ENCODE peak calls at places on chromosome 22, in six cellular contexts. I, M, J, D, O and B are unnamed samples.

GRCh38 chr22:47460870-47461269 is 698.4 kb downstream of the TBC1D22A start:
- DNase-seq in I (no peak), M (no peak), J (no peak), D (no peak), O (no peak), B (no peak)

GRCh38 chr22:46224771-46225290 is 25.3 kb downstream of the CDPF1 start:
- DNase-seq in I (no peak), M (no peak), J (no peak), D (no peak), O (no peak), B (no peak)

GRCh38 chr22:46297151-46297819 is 615 bp downstream of the GTSE1 start:
- DNase-seq in I (peak), M (peak), J (peak), D (peak), O (no peak), B (peak)

GRCh38 chr22:26054846-26055245 is 114.4 kb upstream of the SEZ6L start:
- DNase-seq in I (no peak), M (no peak), J (no peak), D (no peak), O (no peak), B (no peak)

GRCh38 chr22:31138126-31138525 is 2.2 kb downstream of the PLA2G3 start:
- DNase-seq in I (no peak), M (no peak), J (no peak), D (no peak), O (no peak), B (no peak)

GRCh38 chr22:26139320-26139719 is 29.9 kb upstream of the SEZ6L start:
- DNase-seq in I (no peak), M (no peak), J (no peak), D (no peak), O (no peak), B (peak)

GRCh38 chr22:41052661-41053490 is 39.5 kb upstream of the EP300 start:
- DNase-seq in I (no peak), M (peak), J (peak), D (no peak), O (no peak), B (no peak)

GRCh38 chr22:49660794-49661781 is 166.6 kb downstream of the BRD1 start:
- DNase-seq in I (no peak), M (no peak), J (no peak), D (peak), O (peak), B (no peak)

GRCh38 chr22:38733329-38734202 is 22.2 kb downstream of the SUN2 start:
- DNase-seq in I (peak), M (peak), J (no peak), D (peak), O (peak), B (peak)

GRCh38 chr22:45680932-45681700 is 9.5 kb downstream of the ATXN10 start:
- DNase-seq in I (no peak), M (peak), J (peak), D (no peak), O (no peak), B (no peak)

GRCh38 chr22:48222742-48223487 is 1460.5 kb downstream of the TBC1D22A start:
- DNase-seq in I (no peak), M (no peak), J (no peak), D (no peak), O (no peak), B (no peak)

GRCh38 chr22:20405291-20405930 is 11.5 kb downstream of the ZNF74 start:
- DNase-seq in I (no peak), M (no peak), J (no peak), D (no peak), O (no peak), B (no peak)

GRCh38 chr22:37731804-37732471 is 35.1 kb downstream of the TRIOBP start:
- DNase-seq in I (no peak), M (no peak), J (no peak), D (no peak), O (peak), B (no peak)

GRCh38 chr22:45722006-45722405 is 50.4 kb downstream of the ATXN10 start:
- DNase-seq in I (no peak), M (no peak), J (no peak), D (no peak), O (no peak), B (no peak)

GRCh38 chr22:42294034-42294985 is 23.9 kb upstream of the TCF20 start:
- DNase-seq in I (peak), M (peak), J (peak), D (no peak), O (peak), B (peak)

GRCh38 chr22:26017932-26018331 is 151.3 kb upstream of the SEZ6L start:
- DNase-seq in I (no peak), M (no peak), J (no peak), D (no peak), O (no peak), B (no peak)

GRCh38 chr22:38655532-38656255 is 498 bp downstream of the FAM227A start:
- DNase-seq in I (no peak), M (peak), J (peak), D (peak), O (no peak), B (no peak)

GRCh38 chr22:46649176-46650077 is 29.2 kb downstream of the GRAMD4 start:
- DNase-seq in I (no peak), M (peak), J (no peak), D (no peak), O (no peak), B (peak)

GRCh38 chr22:46791201-46791731 is 28.8 kb downstream of the TBC1D22A start:
- DNase-seq in I (no peak), M (peak), J (peak), D (peak), O (peak), B (no peak)